ENCODE peak calls at places on chromosomes 7 and 10, in ten cellular contexts. X is stomach; J is effector CD4-positive, alpha-beta T cell; G is H54; F is neural crest cell; D is T-helper 2 cell; Y is GM12864; Z is GM04503; H is GM04504; I is activated CD4-positive, alpha-beta memory T cell treated with anti-CD3 and anti-CD28 coated beads for 36 hours. N is an unnamed sample.

GRCh38 chr10:117186832-117187615 is 10.3 kb upstream of the KCNK18 start:
- DNase-seq in X (no peak), J (no peak), G (no peak), F (no peak), D (no peak), Y (no peak), Z (no peak), H (no peak), I (no peak), N (peak; percentile 79)

GRCh38 chr7:98878365-98879197 is at the start of gene TRRAP:
- DNase-seq in X (peak; percentile 75), J (peak; percentile 61), G (peak; percentile 85), F (peak; percentile 68), D (peak; percentile 66), Y (no peak), Z (no peak), H (no peak), I (peak; percentile 83), N (no peak)

GRCh38 chr10:58797356-58797755 is 284.7 kb downstream of the BICC1 start:
- DNase-seq in X (no peak), J (no peak), G (peak; percentile 25), F (no peak), D (no peak), Y (no peak), Z (no peak), H (no peak), I (no peak), N (no peak)

GRCh38 chr10:6741561-6741960 is 161.5 kb upstream of the PRKCQ start:
- DNase-seq in X (no peak), J (no peak), G (no peak), F (no peak), D (no peak), Y (no peak), Z (peak; percentile 29), H (peak; percentile 58), I (no peak), N (no peak)

GRCh38 chr10:72223743-72224101 is 7.6 kb upstream of the ASCC1 start:
- DNase-seq in X (no peak), J (no peak), G (no peak), F (no peak), D (no peak), Y (no peak), Z (no peak), H (no peak), I (peak; percentile 41), N (no peak)

GRCh38 chr10:85008493-85009181 is 680.2 kb downstream of the CCSER2 start:
- DNase-seq in X (no peak), J (no peak), G (no peak), F (no peak), D (no peak), Y (no peak), Z (no peak), H (no peak), I (no peak), N (no peak)

GRCh38 chr10:73876157-73876556 is 1.8 kb upstream of the CAMK2G start:
- DNase-seq in X (no peak), J (no peak), G (no peak), F (no peak), D (no peak), Y (no peak), Z (no peak), H (no peak), I (no peak), N (peak; percentile 87)

GRCh38 chr10:113993489-113993932 is 50.2 kb upstream of the ADRB1 start:
- DNase-seq in X (no peak), J (no peak), G (no peak), F (no peak), D (no peak), Y (no peak), Z (no peak), H (no peak), I (no peak), N (no peak)

GRCh38 chr7:37446371-37446770 is 2.3 kb downstream of the ELMO1 start:
- DNase-seq in X (no peak), J (no peak), G (no peak), F (no peak), D (no peak), Y (no peak), Z (no peak), H (no peak), I (no peak), N (no peak)

GRCh38 chr10:44240766-44241165 is 144.1 kb downstream of the CXCL12 start:
- DNase-seq in X (no peak), J (no peak), G (no peak), F (no peak), D (no peak), Y (no peak), Z (no peak), H (no peak), I (no peak), N (peak; percentile 19)

GRCh38 chr10:62166331-62167154 is 102.1 kb downstream of the RTKN2 start:
- DNase-seq in X (peak; percentile 66), J (no peak), G (no peak), F (no peak), D (no peak), Y (peak; percentile 59), Z (peak; percentile 98), H (peak; percentile 94), I (no peak), N (no peak)

GRCh38 chr7:79785556-79785955 is 332.1 kb upstream of the MAGI2 start:
- DNase-seq in X (no peak), J (no peak), G (no peak), F (no peak), D (no peak), Y (no peak), Z (no peak), H (peak; percentile 18), I (no peak), N (no peak)

GRCh38 chr10:1412531-1413189 is 324.7 kb downstream of the ADARB2 start:
- DNase-seq in X (peak; percentile 14), J (no peak), G (no peak), F (no peak), D (no peak), Y (no peak), Z (no peak), H (no peak), I (no peak), N (no peak)

GRCh38 chr10:125953778-125954385 is 57.5 kb downstream of the FANK1 start:
- DNase-seq in X (no peak), J (no peak), G (no peak), F (no peak), D (no peak), Y (no peak), Z (no peak), H (no peak), I (no peak), N (no peak)

GRCh38 chr7:157484411-157485081 is 147.7 kb downstream of the DNAJB6 start:
- DNase-seq in X (peak; percentile 21), J (no peak), G (no peak), F (no peak), D (no peak), Y (no peak), Z (no peak), H (no peak), I (no peak), N (no peak)

GRCh38 chr10:97596101-97597055 is 6.9 kb downstream of the C10orf62 start:
- DNase-seq in X (no peak), J (no peak), G (peak; percentile 86), F (no peak), D (no peak), Y (no peak), Z (peak; percentile 67), H (peak; percentile 49), I (no peak), N (peak; percentile 46)

GRCh38 chr7:95525503-95525902 is 39.8 kb downstream of the ASB4 start:
- DNase-seq in X (no peak), J (no peak), G (no peak), F (no peak), D (no peak), Y (no peak), Z (no peak), H (no peak), I (no peak), N (no peak)

GRCh38 chr7:128114806-128115205 is 83.6 kb upstream of the LRRC4 start:
- DNase-seq in X (peak; percentile 18), J (no peak), G (no peak), F (no peak), D (no peak), Y (no peak), Z (no peak), H (no peak), I (no peak), N (no peak)

GRCh38 chr10:34780818-34781380 is 34.2 kb downstream of the PARD3 start:
- DNase-seq in X (no peak), J (no peak), G (no peak), F (peak; percentile 6), D (no peak), Y (peak; percentile 21), Z (no peak), H (peak; percentile 42), I (no peak), N (no peak)

GRCh38 chr7:11261470-11261869 is 287.8 kb downstream of the PHF14 start:
- DNase-seq in X (peak; percentile 34), J (no peak), G (no peak), F (no peak), D (no peak), Y (no peak), Z (no peak), H (no peak), I (no peak), N (peak; percentile 78)

GRCh38 chr7:5354460-5355279 is 69.0 kb downstream of the TNRC18 start:
- DNase-seq in X (peak; percentile 65), J (no peak), G (no peak), F (no peak), D (no peak), Y (no peak), Z (peak; percentile 33), H (peak; percentile 21), I (no peak), N (no peak)